ENCODE peak calls at places on chromosomes 4 and X, in nine cellular contexts. E is ascending aorta, V is astrocyte, H is BE2C, G is lower lobe of right lung, B is IMR-90, A is right lobe of liver, N is sigmoid colon, R is suprapubic skin. S is an unnamed sample. For H3K36me3, the result is how much of the 10 kb centered on the place peaks cover.

GRCh38 chr4:28784188-28784587 is 1923.5 kb downstream of the STIM2 start:
- DNase-seq in G (no peak), V (no peak), H (no peak), A (no peak), B (no peak), E (no peak), R (no peak), N (no peak), S (no peak)

GRCh38 chrX:27765718-27766117 is 42.1 kb upstream of the MAGEB10 start:
- DNase-seq in R (no peak), B (no peak), E (no peak), A (no peak), N (no peak), H (no peak), G (no peak), V (no peak), S (no peak)

GRCh38 chr4:57832083-57832482 is 721.9 kb upstream of the IGFBP7 start:
- DNase-seq in V (no peak), H (no peak), G (no peak), N (no peak), E (no peak), B (no peak), R (no peak), A (no peak), S (no peak)

GRCh38 chr4:151485541-151486131 is 76.7 kb downstream of the FHIP1A start:
- DNase-seq in G (no peak), H (no peak), R (no peak), N (no peak), A (peak), E (no peak), V (peak), B (no peak), S (no peak)

GRCh38 chrX:25207803-25208202 is 192.0 kb upstream of the ARX start:
- DNase-seq in A (no peak), B (no peak), G (no peak), N (no peak), V (no peak), R (no peak), H (no peak), E (no peak), S (no peak)

GRCh38 chr4:18075823-18076433 is 54.4 kb upstream of the LCORL start:
- DNase-seq in A (no peak), H (peak), R (no peak), N (no peak), E (no peak), G (no peak), B (peak), V (no peak), S (no peak)

GRCh38 chr4:169852481-169852880 is 94.7 kb upstream of the HPF1 start:
- DNase-seq in V (no peak), G (no peak), N (no peak), H (no peak), R (no peak), A (no peak), B (no peak), E (no peak), S (no peak)

GRCh38 chr4:187268940-187269339 is 545.3 kb upstream of the FAT1 start:
- DNase-seq in R (no peak), E (no peak), H (no peak), A (no peak), G (no peak), B (peak), N (no peak), V (peak), S (no peak)

GRCh38 chrX:155071694-155072215 is 447 bp downstream of the BRCC3 start:
- DNase-seq in N (peak), H (no peak), R (no peak), G (no peak), B (no peak), E (no peak), A (no peak), V (no peak), S (no peak)

GRCh38 chr4:83548151-83548905 is 12.4 kb downstream of the GPAT3 start:
- DNase-seq in H (peak), N (peak), V (peak), B (peak), G (peak), E (peak), A (peak), R (peak), S (peak)

GRCh38 chrX:129717902-129718301 is 20.9 kb upstream of the XPNPEP2 start:
- DNase-seq in V (peak), N (no peak), R (no peak), A (no peak), G (no peak), E (no peak), H (no peak), B (peak), S (no peak)

GRCh38 chr4:78569291-78569821 is 17.8 kb downstream of the ANXA3 start:
- DNase-seq in E (no peak), A (no peak), R (no peak), B (peak), G (no peak), V (peak), H (no peak), N (no peak), S (peak)

GRCh38 chr4:7075962-7076693 is 8.3 kb upstream of the GRPEL1 start:
- DNase-seq in R (no peak), H (peak), E (no peak), V (peak), B (no peak), N (no peak), G (no peak), A (no peak), S (no peak)

GRCh38 chr4:158914178-158914577 is 145.4 kb downstream of the FNIP2 start:
- DNase-seq in G (no peak), B (peak), E (no peak), A (no peak), R (no peak), V (peak), N (no peak), H (no peak), S (peak)
- TF ChIP-seq CTCF in G (no peak), B (no peak), E (no peak), A (no peak), R (no peak), V (no peak), N (no peak), H (no peak), S (no peak)

GRCh38 chr4:88429401-88429800 is 27.5 kb upstream of the HERC5 start:
- DNase-seq in G (no peak), A (no peak), R (no peak), N (no peak), E (no peak), V (no peak), H (no peak), B (no peak), S (no peak)
- H3K36me3 ChIP-seq in G (under half), A (under half), R (under half), N (under half), E (under half), V (under half), H (under half), B (under half), S (under half)

DNA sequence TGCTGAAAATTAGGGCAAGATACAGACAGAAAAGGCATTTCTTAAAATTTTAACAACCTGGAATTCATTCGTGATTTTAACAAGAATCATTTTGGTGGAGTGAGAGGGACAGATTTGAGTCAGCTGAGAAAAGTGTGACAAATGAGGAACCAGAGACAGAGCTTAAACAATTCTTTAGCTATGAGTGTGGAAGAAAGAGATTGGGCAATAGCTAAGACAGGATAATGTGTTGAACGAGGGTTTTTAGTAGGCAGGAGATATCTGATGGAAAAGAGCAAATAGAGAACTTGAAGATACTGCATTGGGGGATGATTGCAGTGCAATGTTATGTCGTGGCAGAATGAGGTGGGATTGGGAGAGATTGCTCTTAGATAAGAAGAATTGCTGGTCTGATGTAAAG is 164.2 kb upstream of the SPRY1 start:
- DNase-seq in V (peak), H (no peak), G (no peak), N (no peak), B (peak), R (no peak), E (no peak), A (no peak), S (no peak)
- H3K4me3 ChIP-seq in V (no peak), H (no peak), G (no peak), N (no peak), B (no peak), R (no peak), E (no peak), A (no peak), S (no peak)

DNA sequence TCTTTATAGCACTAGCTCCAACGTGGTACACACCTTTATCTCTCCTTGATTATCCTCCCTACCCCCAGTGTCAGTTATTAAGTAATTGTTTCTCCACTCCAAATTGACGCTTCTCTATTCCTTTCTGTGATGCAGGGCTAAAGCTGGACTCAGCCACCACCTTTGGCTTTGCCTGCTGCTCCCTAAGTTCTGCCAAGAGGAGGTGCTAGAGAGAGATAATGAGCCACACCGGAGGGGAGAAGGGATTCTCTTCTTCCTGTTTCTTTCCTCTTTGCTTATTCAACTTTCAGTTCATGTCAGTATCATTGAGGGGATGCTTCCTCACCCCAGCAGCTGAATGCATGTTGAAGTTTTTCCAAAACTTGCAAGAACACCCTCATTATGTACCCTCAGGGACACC is 176.5 kb downstream of the GBA3 start:
- DNase-seq in R (no peak), V (no peak), H (no peak), B (no peak), A (no peak), G (no peak), N (no peak), E (no peak), S (no peak)
- TF ChIP-seq CTCF in R (no peak), V (no peak), H (peak), B (no peak), A (no peak), G (no peak), N (no peak), E (no peak), S (peak)

GRCh38 chr4:77026322-77026704 is 49.5 kb downstream of the CCNI start:
- DNase-seq in V (no peak), G (no peak), H (no peak), R (no peak), B (no peak), N (no peak), A (no peak), E (no peak), S (no peak)
- H3K36me3 ChIP-seq in V (half or more), G (half or more), H (half or more), R (half or more), B (half or more), N (under half), A (under half), E (half or more), S (under half)

DNA sequence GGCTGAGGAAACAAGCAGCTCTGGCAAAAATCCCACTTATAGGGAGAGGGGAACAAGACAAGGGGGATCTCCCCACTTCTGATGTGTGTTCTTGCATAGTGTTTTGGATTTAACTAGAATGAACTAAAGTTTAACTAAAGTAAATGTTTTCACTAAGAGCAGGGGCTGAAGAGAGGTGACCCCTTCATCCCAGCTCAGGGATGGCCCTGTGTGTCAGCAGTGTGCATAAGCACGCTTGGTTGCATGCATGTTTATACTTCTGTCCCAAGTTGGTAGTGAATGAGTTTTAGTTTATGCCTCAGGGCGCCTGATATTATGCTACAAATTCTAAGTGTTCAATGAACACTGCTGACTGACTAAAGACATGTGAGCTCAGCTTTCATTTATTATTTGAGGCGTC is 169.4 kb downstream of the MGST2 start:
- DNase-seq in H (no peak), A (no peak), V (no peak), B (peak), N (no peak), E (no peak), R (no peak), G (no peak), S (peak)
- H3K4me3 ChIP-seq in H (no peak), A (no peak), V (no peak), B (no peak), N (no peak), E (no peak), R (no peak), G (no peak), S (no peak)

GRCh38 chr4:27000820-27001219 is 140.2 kb downstream of the STIM2 start:
- DNase-seq in N (no peak), A (no peak), G (no peak), V (no peak), H (no peak), B (no peak), R (no peak), E (no peak), S (no peak)
- TF ChIP-seq CTCF in N (no peak), A (peak), G (no peak), V (peak), H (peak), B (peak), R (peak), E (no peak), S (peak)

S was measured in kidney epithelial cell.